ENCODE peak calls at places on chromosomes 13 and 19, in six cellular contexts. T is psoas muscle, A is pancreas, M is HCT116, S is BJ, Y is chondrocyte. U is an unnamed sample.

GRCh38 chr13:25803626-25804025 is 248.2 kb downstream of the SHISA2 start:
- DNase-seq in Y (no peak), A (no peak), T (no peak), M (no peak), S (no peak), U (no peak)

GRCh38 chr19:6457958-6458694 is 1.5 kb downstream of the SLC25A23 start:
- DNase-seq in M (no peak), T (no peak), Y (no peak), A (no peak), S (no peak), U (no peak)

GRCh38 chr13:59320021-59320420 is 843.7 kb downstream of the DIAPH3 start:
- DNase-seq in T (no peak), M (no peak), A (no peak), S (no peak), Y (no peak), U (no peak)

GRCh38 chr19:10419646-10420443 is 493 bp upstream of the PDE4A start:
- DNase-seq in S (no peak), T (no peak), M (peak), A (no peak), Y (no peak), U (peak)

GRCh38 chr13:32134991-32135390 is 103.4 kb downstream of the FRY start:
- DNase-seq in Y (no peak), T (no peak), A (no peak), S (no peak), M (no peak), U (no peak)

GRCh38 chr13:95607363-95607762 is 37.1 kb downstream of the DZIP1 start:
- DNase-seq in S (no peak), T (no peak), Y (no peak), M (no peak), A (no peak), U (no peak)

GRCh38 chr19:6773323-6773931 is 919 bp downstream of the VAV1 start:
- DNase-seq in M (no peak), A (no peak), S (no peak), T (no peak), Y (no peak), U (no peak)

GRCh38 chr19:31350693-31351211 is 1.5 kb upstream of the TSHZ3 start:
- DNase-seq in Y (no peak), A (peak), T (peak), M (no peak), S (no peak), U (peak)

GRCh38 chr13:107969551-107969950 is 245.8 kb downstream of the LIG4 start:
- DNase-seq in Y (no peak), T (no peak), S (no peak), A (no peak), M (no peak), U (no peak)

GRCh38 chr19:45451181-45451849 is 16.5 kb upstream of the FOSB start:
- DNase-seq in Y (no peak), S (no peak), A (no peak), M (no peak), T (peak), U (peak)

GRCh38 chr19:7973883-7974282 is 30.4 kb upstream of the TIMM44 start:
- DNase-seq in A (peak), T (peak), M (no peak), S (no peak), Y (no peak), U (no peak)

GRCh38 chr19:372306-372890 is 27.8 kb upstream of the MIER2 start:
- DNase-seq in M (no peak), T (peak), Y (peak), S (peak), A (no peak), U (no peak)

GRCh38 chr13:98313938-98314292 is 136.8 kb upstream of the RNF113B start:
- DNase-seq in M (no peak), S (no peak), A (peak), Y (no peak), T (no peak), U (no peak)

GRCh38 chr13:98315902-98316301 is 138.8 kb upstream of the RNF113B start:
- DNase-seq in Y (no peak), S (no peak), T (no peak), A (no peak), M (no peak), U (no peak)

GRCh38 chr13:98313023-98313937 is 136.2 kb upstream of the RNF113B start:
- DNase-seq in M (no peak), T (no peak), A (peak), S (no peak), Y (no peak), U (no peak)

GRCh38 chr13:98317573-98318171 is 140.6 kb upstream of the RNF113B start:
- DNase-seq in M (no peak), S (no peak), A (no peak), Y (no peak), T (no peak), U (no peak)

DNA sequence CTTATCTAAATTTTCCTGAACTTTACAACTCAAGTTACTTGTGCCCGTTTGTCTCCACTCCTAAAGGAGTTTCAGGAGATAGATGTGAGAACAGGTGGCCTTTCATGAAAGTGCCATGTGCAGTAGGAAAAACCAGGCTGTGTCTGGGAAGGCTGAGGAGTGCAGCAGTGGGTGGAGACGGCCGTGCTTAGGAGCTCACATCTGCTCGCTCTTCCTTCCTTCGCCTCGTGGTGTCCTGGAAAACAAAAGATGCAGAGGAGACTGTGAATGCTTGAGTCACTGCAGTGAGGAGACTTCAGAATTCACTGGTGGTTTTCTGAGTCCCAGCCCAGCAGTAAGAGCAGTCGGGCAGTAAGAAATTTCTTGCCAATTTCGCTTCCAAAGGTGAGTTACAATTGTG is 138.4 kb upstream of the RNF113B start:
- DNase-seq in A (no peak), T (no peak), Y (no peak), M (no peak), S (no peak), U (no peak)
- TF ChIP-seq CTCF in A (no peak), T (no peak), Y (peak), M (no peak), S (no peak), U (no peak)

DNA sequence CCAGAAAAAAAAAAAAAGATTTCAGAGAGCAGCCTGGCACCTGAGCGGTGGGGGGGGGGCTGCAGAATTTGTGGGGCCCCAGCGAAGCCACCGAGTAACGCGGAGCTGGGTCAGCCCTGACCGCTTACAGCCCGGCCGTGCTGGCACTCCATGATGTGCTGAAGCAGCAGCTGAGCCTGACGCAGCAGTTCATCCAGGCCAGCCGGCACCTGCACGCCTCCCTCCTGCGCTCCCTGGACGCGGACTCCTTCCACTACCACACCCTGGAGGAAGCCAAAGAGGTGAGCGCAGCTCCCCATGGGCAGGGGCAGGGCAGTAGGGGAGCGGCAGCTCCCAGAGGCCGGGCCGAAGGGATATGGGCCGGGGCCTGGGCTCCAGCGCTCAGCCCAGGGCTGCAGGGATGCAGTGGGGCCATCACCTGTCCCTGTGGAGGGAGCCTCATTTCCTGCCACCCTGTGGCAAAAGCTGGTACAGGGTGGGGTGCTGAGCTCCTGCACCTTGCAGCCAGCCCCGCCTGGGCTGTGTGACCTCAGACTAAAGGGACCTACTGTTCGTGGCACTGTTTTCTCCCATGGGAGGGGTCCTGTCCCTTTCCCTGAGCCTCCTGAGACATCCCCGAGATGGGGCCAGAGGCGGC is 18.3 kb downstream of the C19orf44 start:
- DNase-seq in Y (no peak), T (no peak), M (no peak), A (no peak), S (no peak), U (no peak)
- TF ChIP-seq CTCF in Y (no peak), T (no peak), M (no peak), A (no peak), S (no peak), U (no peak)

GRCh38 chr19:35806597-35806996 is 6.0 kb downstream of the PRODH2 start:
- DNase-seq in A (no peak), M (no peak), S (no peak), Y (no peak), T (no peak), U (no peak)
- TF ChIP-seq CTCF in A (no peak), M (no peak), S (no peak), Y (no peak), T (no peak), U (no peak)

GRCh38 chr19:4496304-4496703 is 22.0 kb downstream of the PLIN4 start:
- DNase-seq in S (no peak), T (no peak), M (no peak), Y (no peak), A (peak), U (no peak)

GRCh38 chr19:4494691-4495064 is 22.6 kb downstream of the HDGFL2 start:
- DNase-seq in M (no peak), T (no peak), Y (no peak), S (no peak), A (no peak), U (no peak)

GRCh38 chr19:4493929-4494690 is 22.0 kb downstream of the HDGFL2 start:
- DNase-seq in T (no peak), A (peak), M (no peak), Y (peak), S (no peak), U (peak)

GRCh38 chr19:4493104-4493928 is 21.2 kb downstream of the HDGFL2 start:
- DNase-seq in M (no peak), T (no peak), S (no peak), A (peak), Y (no peak), U (no peak)

GRCh38 chr19:4495471-4495870 is 22.8 kb downstream of the PLIN4 start:
- DNase-seq in M (peak), T (no peak), S (no peak), Y (no peak), A (peak), U (peak)
- TF ChIP-seq CTCF in M (peak), T (no peak), S (no peak), Y (peak), A (no peak), U (no peak)